ENCODE peak calls at places on chromosomes 5 and 9, in six cellular contexts. One of them, this sample, is unnamed.

GRCh38 chr5:68415177-68416085 is 199.9 kb downstream of the PIK3R1 start:
- DNase-seq in lower lobe of right lung: no peak
- DNase-seq in left ventricle myocardium inferior: no peak
- DNase-seq in A549: no peak
- DNase-seq in stomach: no peak
- DNase-seq in heart right ventricle: peak
- DNase-seq in this sample: no peak

GRCh38 chr5:90279091-90279490 is 130.5 kb downstream of the CETN3 start:
- DNase-seq in lower lobe of right lung: no peak
- DNase-seq in left ventricle myocardium inferior: no peak
- DNase-seq in A549: no peak
- DNase-seq in stomach: no peak
- DNase-seq in heart right ventricle: no peak
- DNase-seq in this sample: no peak

GRCh38 chr9:93600504-93600903 is 24.1 kb downstream of the PHF2 start:
- DNase-seq in lower lobe of right lung: no peak
- DNase-seq in left ventricle myocardium inferior: no peak
- DNase-seq in A549: no peak
- DNase-seq in stomach: no peak
- DNase-seq in heart right ventricle: no peak
- DNase-seq in this sample: peak

GRCh38 chr9:129981180-129981907 is 61.6 kb downstream of the FNBP1 start:
- DNase-seq in lower lobe of right lung: peak
- DNase-seq in left ventricle myocardium inferior: peak
- DNase-seq in A549: no peak
- DNase-seq in stomach: no peak
- DNase-seq in heart right ventricle: peak
- DNase-seq in this sample: no peak

GRCh38 chr5:143779506-143779905 is 32.5 kb upstream of the HMHB1 start:
- DNase-seq in lower lobe of right lung: no peak
- DNase-seq in left ventricle myocardium inferior: no peak
- DNase-seq in A549: no peak
- DNase-seq in stomach: no peak
- DNase-seq in heart right ventricle: no peak
- DNase-seq in this sample: no peak

GRCh38 chr9:92745881-92746280 is 18.8 kb downstream of the BICD2 start:
- DNase-seq in lower lobe of right lung: no peak
- DNase-seq in left ventricle myocardium inferior: no peak
- DNase-seq in A549: no peak
- DNase-seq in stomach: no peak
- DNase-seq in heart right ventricle: no peak
- DNase-seq in this sample: no peak

GRCh38 chr5:171783051-171783450 is 2.6 kb upstream of the SMIM23 start:
- DNase-seq in lower lobe of right lung: no peak
- DNase-seq in left ventricle myocardium inferior: no peak
- DNase-seq in A549: no peak
- DNase-seq in stomach: no peak
- DNase-seq in heart right ventricle: no peak
- DNase-seq in this sample: no peak

GRCh38 chr9:36399980-36400331 is at the start of gene RNF38:
- DNase-seq in lower lobe of right lung: no peak
- DNase-seq in left ventricle myocardium inferior: no peak
- DNase-seq in A549: no peak
- DNase-seq in stomach: no peak
- DNase-seq in heart right ventricle: no peak
- DNase-seq in this sample: no peak

GRCh38 chr5:78550891-78551290 is 97.7 kb downstream of the LHFPL2 start:
- DNase-seq in lower lobe of right lung: no peak
- DNase-seq in left ventricle myocardium inferior: no peak
- DNase-seq in A549: no peak
- DNase-seq in stomach: no peak
- DNase-seq in heart right ventricle: no peak
- DNase-seq in this sample: no peak

GRCh38 chr5:127650022-127650421 is 1.1 kb downstream of the CTXN3 start:
- DNase-seq in lower lobe of right lung: no peak
- DNase-seq in left ventricle myocardium inferior: no peak
- DNase-seq in A549: no peak
- DNase-seq in stomach: no peak
- DNase-seq in heart right ventricle: no peak
- DNase-seq in this sample: no peak
- TF ChIP-seq CTCF in lower lobe of right lung: no peak
- TF ChIP-seq CTCF in left ventricle myocardium inferior: no peak
- TF ChIP-seq CTCF in A549: no peak
- TF ChIP-seq CTCF in stomach: no peak
- TF ChIP-seq CTCF in heart right ventricle: no peak
- TF ChIP-seq CTCF in this sample: no peak

GRCh38 chr5:66903218-66903617 is 293.4 kb downstream of the CD180 start:
- DNase-seq in lower lobe of right lung: no peak
- DNase-seq in left ventricle myocardium inferior: no peak
- DNase-seq in A549: no peak
- DNase-seq in stomach: no peak
- DNase-seq in heart right ventricle: no peak
- DNase-seq in this sample: no peak

GRCh38 chr5:66896207-66896606 is 300.0 kb downstream of the MAST4 start:
- DNase-seq in lower lobe of right lung: no peak
- DNase-seq in left ventricle myocardium inferior: no peak
- DNase-seq in A549: no peak
- DNase-seq in stomach: no peak
- DNase-seq in heart right ventricle: no peak
- DNase-seq in this sample: no peak

GRCh38 chr5:66897355-66897754 is 299.2 kb downstream of the CD180 start:
- DNase-seq in lower lobe of right lung: no peak
- DNase-seq in left ventricle myocardium inferior: no peak
- DNase-seq in A549: no peak
- DNase-seq in stomach: no peak
- DNase-seq in heart right ventricle: no peak
- DNase-seq in this sample: no peak

GRCh38 chr5:66894480-66895240 is 298.5 kb downstream of the MAST4 start:
- DNase-seq in lower lobe of right lung: no peak
- DNase-seq in left ventricle myocardium inferior: no peak
- DNase-seq in A549: no peak
- DNase-seq in stomach: no peak
- DNase-seq in heart right ventricle: no peak
- DNase-seq in this sample: no peak

DNA sequence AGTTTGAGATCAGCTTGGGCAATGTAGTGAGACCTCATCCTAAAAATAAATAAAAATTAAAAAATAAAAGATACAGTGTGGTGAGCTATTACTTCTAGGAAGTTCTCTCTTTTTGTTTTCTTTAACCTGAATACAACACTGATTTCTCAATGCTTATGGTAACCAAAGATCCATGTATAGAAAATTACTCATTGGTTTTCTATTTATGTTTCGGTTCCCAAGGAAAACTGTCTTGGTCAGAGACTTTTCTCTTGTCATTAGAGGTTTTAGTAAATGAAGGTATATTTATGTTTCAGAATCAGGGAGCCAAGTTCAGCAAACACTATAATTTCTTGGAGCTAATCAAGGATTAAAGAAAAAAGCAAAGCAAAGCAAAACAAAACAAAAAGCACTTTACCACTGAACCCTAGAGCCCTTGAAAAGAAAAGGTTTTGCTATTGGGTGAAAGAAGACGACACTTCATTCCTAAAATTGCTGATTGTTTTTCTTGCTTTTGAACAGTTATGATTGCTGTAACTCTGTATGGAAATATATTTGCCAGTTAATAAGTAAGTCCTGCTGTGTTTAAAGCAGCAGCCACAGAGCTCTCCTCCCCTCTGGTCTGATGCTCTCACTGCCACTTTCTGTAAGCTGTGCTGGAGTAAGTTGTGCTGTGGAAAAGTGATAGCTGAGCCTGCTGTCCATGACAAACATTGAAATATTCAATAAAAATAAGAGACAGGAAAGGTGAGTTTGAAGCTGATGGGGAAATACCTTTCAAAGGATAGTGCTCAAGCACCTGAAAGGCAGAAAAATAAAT is 298.2 kb downstream of the CD180 start:
- DNase-seq in lower lobe of right lung: no peak
- DNase-seq in left ventricle myocardium inferior: no peak
- DNase-seq in A549: no peak
- DNase-seq in stomach: no peak
- DNase-seq in heart right ventricle: no peak
- DNase-seq in this sample: no peak
- H3K4me3 ChIP-seq in lower lobe of right lung: no peak
- H3K4me3 ChIP-seq in left ventricle myocardium inferior: no peak
- H3K4me3 ChIP-seq in A549: no peak
- H3K4me3 ChIP-seq in stomach: no peak
- H3K4me3 ChIP-seq in heart right ventricle: no peak
- H3K4me3 ChIP-seq in this sample: no peak

DNA sequence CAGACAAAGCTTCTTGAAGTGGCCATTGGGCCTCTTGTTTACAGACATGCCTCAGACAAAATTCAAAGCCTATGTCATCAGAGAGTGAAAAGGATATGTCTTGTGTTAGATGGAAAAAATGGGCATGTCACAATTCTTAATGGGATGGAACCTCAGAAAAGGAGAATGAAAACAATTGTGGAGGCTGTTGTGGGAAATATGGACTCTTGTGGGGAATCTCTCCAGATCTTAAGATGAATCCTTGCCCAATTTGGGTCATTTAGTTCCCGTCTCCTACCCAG is 19.5 kb downstream of the SLC22A5 start:
- DNase-seq in lower lobe of right lung: no peak
- DNase-seq in left ventricle myocardium inferior: no peak
- DNase-seq in A549: no peak
- DNase-seq in stomach: no peak
- DNase-seq in heart right ventricle: no peak
- DNase-seq in this sample: no peak
- H3K27ac ChIP-seq in lower lobe of right lung: peak
- H3K27ac ChIP-seq in left ventricle myocardium inferior: peak
- H3K27ac ChIP-seq in A549: peak
- H3K27ac ChIP-seq in stomach: peak
- H3K27ac ChIP-seq in heart right ventricle: peak
- H3K27ac ChIP-seq in this sample: no peak

DNA sequence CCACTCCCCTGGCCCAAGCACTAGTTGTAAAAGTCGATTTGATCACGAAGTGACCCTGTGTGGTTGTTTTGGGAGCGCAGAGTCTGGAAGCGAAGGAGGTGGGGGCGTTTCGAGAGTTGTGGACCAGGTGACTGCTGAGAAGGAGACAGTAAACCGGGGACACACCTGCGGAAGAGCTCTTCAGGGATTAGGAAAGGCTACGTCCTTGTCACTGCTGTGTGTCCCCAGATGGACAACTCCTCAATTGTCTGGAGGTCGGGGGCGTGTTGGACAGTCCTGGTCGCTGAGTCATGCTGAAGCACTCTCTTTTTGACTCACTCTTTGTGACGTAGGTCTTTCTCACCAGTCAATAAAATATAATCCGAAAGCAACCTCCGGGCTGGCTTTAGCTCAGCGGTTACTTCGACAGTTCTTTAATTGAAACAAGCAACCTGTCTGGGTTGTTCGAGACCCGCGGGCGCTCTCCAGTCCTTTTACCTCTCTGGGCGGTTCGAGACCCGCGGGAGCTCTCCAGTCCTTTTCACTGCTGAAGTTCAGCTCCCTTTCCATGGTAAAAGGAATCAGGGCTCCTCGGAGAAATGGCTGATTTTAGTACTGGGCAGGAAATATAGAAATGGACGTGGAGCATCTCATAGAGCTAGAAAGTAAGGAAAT is 10.8 kb downstream of the ZMAT2 start:
- DNase-seq in lower lobe of right lung: peak
- DNase-seq in left ventricle myocardium inferior: peak
- DNase-seq in A549: peak
- DNase-seq in stomach: peak
- DNase-seq in heart right ventricle: peak
- DNase-seq in this sample: no peak
- TF ChIP-seq CTCF in lower lobe of right lung: no peak
- TF ChIP-seq CTCF in left ventricle myocardium inferior: no peak
- TF ChIP-seq CTCF in A549: no peak
- TF ChIP-seq CTCF in stomach: no peak
- TF ChIP-seq CTCF in heart right ventricle: no peak
- TF ChIP-seq CTCF in this sample: no peak